ENCODE peak calls at places on chromosomes 2 and 18, in seven cellular contexts. M, O, T, V, L, X and N are unnamed samples.

GRCh38 chr2:72128843-72129227 is 18.8 kb downstream of the CYP26B1 start:
- DNase-seq in T (no peak), O (no peak), L (no peak), X (no peak), M (no peak), V (no peak), N (no peak)

GRCh38 chr2:174688079-174688478 is 76.2 kb downstream of the CHRNA1 start:
- DNase-seq in X (no peak), O (no peak), M (peak), T (no peak), V (no peak), L (peak), N (no peak)

GRCh38 chr2:8638327-8638726 is 43.5 kb upstream of the ID2 start:
- DNase-seq in T (no peak), M (no peak), L (no peak), O (no peak), V (no peak), X (no peak), N (peak)

GRCh38 chr2:109432421-109432820 is 181.3 kb downstream of the SEPTIN10 start:
- DNase-seq in T (no peak), L (no peak), O (no peak), M (no peak), X (no peak), V (no peak), N (no peak)

GRCh38 chr2:213846856-213847255 is 562.6 kb downstream of the SPAG16 start:
- DNase-seq in X (no peak), L (no peak), V (no peak), M (peak), O (no peak), T (no peak), N (no peak)

GRCh38 chr2:164714471-164714870 is 93.2 kb upstream of the GRB14 start:
- DNase-seq in O (no peak), T (no peak), X (no peak), V (no peak), L (no peak), M (no peak), N (no peak)

GRCh38 chr2:71798266-71799012 is 345.1 kb downstream of the DYSF start:
- DNase-seq in O (peak), M (peak), L (peak), T (no peak), V (no peak), X (no peak), N (peak)

GRCh38 chr2:106956416-106956815 is 70.4 kb upstream of the ST6GAL2 start:
- DNase-seq in V (no peak), X (no peak), T (no peak), M (no peak), L (no peak), O (no peak), N (no peak)

GRCh38 chr2:96832751-96833507 is 10.9 kb downstream of the ANKRD23 start:
- DNase-seq in X (peak), T (no peak), L (peak), O (peak), M (no peak), V (no peak), N (peak)

GRCh38 chr18:55385770-55386169 is 202.2 kb downstream of the TCF4 start:
- DNase-seq in L (no peak), X (no peak), T (no peak), O (no peak), M (peak), V (no peak), N (no peak)

GRCh38 chr2:217610411-217610814 is 392.4 kb downstream of the TNS1 start:
- DNase-seq in O (no peak), X (no peak), V (peak), T (no peak), M (no peak), L (no peak), N (no peak)

GRCh38 chr2:201074996-201075395 is 3.2 kb downstream of the NDUFB3 start:
- DNase-seq in M (no peak), O (no peak), V (no peak), T (no peak), L (no peak), X (no peak), N (no peak)

DNA sequence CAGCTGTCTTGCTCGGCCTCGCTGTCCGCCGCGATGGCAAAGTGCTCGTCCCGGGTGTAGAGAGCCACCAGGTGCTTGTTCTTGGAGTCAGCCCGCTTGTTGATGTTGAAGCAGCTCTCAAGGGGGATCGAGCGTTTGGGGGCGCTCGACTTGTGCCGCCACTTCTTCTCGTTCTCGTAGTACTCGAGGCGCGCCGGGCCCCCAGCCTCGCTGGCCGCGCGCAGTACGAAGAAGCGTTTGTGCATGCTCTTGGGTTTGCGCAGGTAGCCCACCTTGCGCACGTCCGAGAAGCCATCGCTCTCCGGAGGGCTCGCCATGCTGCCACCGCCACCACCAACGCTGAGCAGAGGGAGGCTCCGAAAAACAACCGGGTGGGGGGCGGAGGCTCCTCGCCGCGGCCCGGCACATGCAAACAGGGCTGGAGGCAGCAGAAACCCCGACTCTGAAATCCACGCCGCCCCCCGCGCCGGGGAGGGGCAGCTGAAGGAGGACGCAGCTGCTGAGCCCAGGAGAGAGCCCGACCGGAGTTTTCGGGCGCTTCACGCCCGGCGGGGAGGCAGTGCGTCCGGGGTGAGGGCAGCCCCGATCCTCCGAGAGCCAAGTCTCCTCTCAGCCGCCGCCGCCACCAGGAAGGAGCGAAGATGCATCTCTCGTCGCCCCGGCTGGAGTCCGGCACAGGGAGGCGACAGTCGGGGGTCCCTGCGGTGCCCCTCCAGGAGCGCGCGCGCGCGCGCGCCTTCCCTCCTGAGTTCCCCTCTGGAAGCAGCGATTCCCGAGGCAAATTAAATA is 1.0 kb downstream of the IRS1 start:
- DNase-seq in O (peak), X (no peak), M (peak), V (peak), L (peak), T (peak), N (no peak)
- TF ChIP-seq CTCF in O (no peak), X (no peak), M (no peak), V (peak), L (no peak), T (no peak), N (no peak)

GRCh38 chr2:38446418-38446817 is 69.3 kb upstream of the ATL2 start:
- DNase-seq in X (no peak), M (no peak), O (no peak), L (no peak), T (no peak), V (no peak), N (no peak)
- TF ChIP-seq CTCF in X (no peak), M (no peak), O (no peak), L (peak), T (no peak), V (no peak), N (no peak)

GRCh38 chr18:37392648-37393047 is 172.9 kb downstream of the CELF4 start:
- DNase-seq in V (no peak), X (no peak), M (no peak), L (no peak), T (no peak), O (no peak), N (no peak)

GRCh38 chr18:37393221-37393828 is 172.3 kb downstream of the CELF4 start:
- DNase-seq in O (no peak), T (no peak), M (no peak), V (no peak), X (no peak), L (no peak), N (no peak)

GRCh38 chr18:37394610-37394965 is 171.0 kb downstream of the CELF4 start:
- DNase-seq in L (no peak), O (no peak), T (no peak), X (no peak), V (no peak), M (no peak), N (no peak)

GRCh38 chr18:37395138-37395537 is 170.5 kb downstream of the CELF4 start:
- DNase-seq in M (no peak), X (no peak), T (no peak), O (no peak), L (no peak), V (no peak), N (no peak)

GRCh38 chr18:37393945-37394609 is 171.5 kb downstream of the CELF4 start:
- DNase-seq in T (peak), L (peak), M (no peak), O (peak), V (no peak), X (no peak), N (peak)
- TF ChIP-seq CTCF in T (no peak), L (no peak), M (no peak), O (no peak), V (no peak), X (no peak), N (no peak)

DNA sequence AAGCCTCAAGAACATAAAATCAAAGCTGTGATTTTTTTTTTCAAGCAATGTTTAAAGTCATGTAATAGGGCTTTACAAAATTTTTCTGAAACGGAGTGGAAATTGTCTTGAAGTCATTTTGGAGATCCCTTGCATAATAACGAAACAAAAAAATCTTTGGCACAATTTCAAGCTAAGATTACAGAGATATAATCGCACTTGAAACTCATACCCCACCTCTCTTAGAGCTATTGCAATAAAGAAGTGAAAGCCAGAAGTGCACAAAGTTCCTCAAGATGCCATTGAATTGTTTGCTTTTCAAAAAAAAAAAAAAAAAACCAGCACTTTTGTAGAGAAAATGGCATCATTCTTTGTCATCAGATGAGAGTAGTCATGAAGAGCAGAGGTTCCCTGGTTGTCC is 152.3 kb downstream of the PAX3 start:
- DNase-seq in V (no peak), X (peak), O (no peak), L (no peak), M (no peak), T (no peak), N (no peak)
- TF ChIP-seq CTCF in V (no peak), X (no peak), O (no peak), L (no peak), M (no peak), T (no peak), N (no peak)

GRCh38 chr2:100029460-100029859 is 112.9 kb downstream of the AFF3 start:
- DNase-seq in O (no peak), T (no peak), V (no peak), L (no peak), X (no peak), M (no peak), N (no peak)
- TF ChIP-seq CTCF in O (no peak), T (no peak), V (no peak), L (peak), X (no peak), M (no peak), N (peak)

GRCh38 chr2:210895132-210895531 is 338.7 kb downstream of the CPS1 start:
- DNase-seq in O (peak), V (no peak), L (no peak), T (no peak), M (no peak), X (no peak), N (no peak)
- TF ChIP-seq CTCF in O (no peak), V (no peak), L (no peak), T (no peak), M (no peak), X (no peak), N (no peak)

GRCh38 chr2:3585239-3586109 is 9.4 kb upstream of the COLEC11 start:
- DNase-seq in T (no peak), O (no peak), V (no peak), L (peak), M (no peak), X (no peak), N (no peak)
- TF ChIP-seq CTCF in T (no peak), O (no peak), V (no peak), L (no peak), M (no peak), X (no peak), N (no peak)